ENCODE peak calls at places on chromosomes 5 and 9, in seven cellular contexts. F, L, S, Q, K, G and X are unnamed samples.

GRCh38 chr5:125868035-125868434 is 555.2 kb upstream of the GRAMD2B start:
- DNase-seq in F (no peak), L (no peak), S (no peak), Q (no peak), K (no peak), G (peak), X (no peak)

GRCh38 chr5:111704452-111705085 is 52.4 kb downstream of the NREP start:
- DNase-seq in F (no peak), L (no peak), S (no peak), Q (no peak), K (no peak), G (no peak), X (no peak)

GRCh38 chr9:36189978-36190377 is 743 bp upstream of the CLTA start:
- DNase-seq in F (peak), L (no peak), S (peak), Q (no peak), K (no peak), G (no peak), X (no peak)

GRCh38 chr9:136512651-136513066 is 29.8 kb upstream of the SEC16A start:
- DNase-seq in F (no peak), L (no peak), S (no peak), Q (no peak), K (no peak), G (no peak), X (no peak)

GRCh38 chr9:34707130-34707529 is 2.8 kb downstream of the CCL21 start:
- DNase-seq in F (no peak), L (no peak), S (no peak), Q (no peak), K (no peak), G (no peak), X (no peak)

GRCh38 chr5:10250804-10251276 is 760 bp downstream of the CCT5 start:
- DNase-seq in F (no peak), L (no peak), S (peak), Q (no peak), K (no peak), G (peak), X (no peak)

GRCh38 chr5:32223972-32224608 is 50.0 kb upstream of the GOLPH3 start:
- DNase-seq in F (no peak), L (no peak), S (peak), Q (no peak), K (peak), G (peak), X (peak)

GRCh38 chr5:38104497-38105230 is 153.7 kb upstream of the EGFLAM start:
- DNase-seq in F (no peak), L (peak), S (peak), Q (no peak), K (peak), G (no peak), X (no peak)

GRCh38 chr9:33676746-33677505 is 118.4 kb upstream of the PRSS3 start:
- DNase-seq in F (peak), L (peak), S (no peak), Q (peak), K (no peak), G (peak), X (no peak)

GRCh38 chr5:81315336-81315735 is 13.9 kb downstream of the ZCCHC9 start:
- DNase-seq in F (no peak), L (no peak), S (peak), Q (no peak), K (no peak), G (peak), X (peak)

GRCh38 chr5:89047591-89047990 is 164.6 kb upstream of the MEF2C start:
- DNase-seq in F (no peak), L (no peak), S (no peak), Q (no peak), K (no peak), G (peak), X (no peak)